ENCODE peak calls at places on chromosome 22, in five cellular contexts. One of them, this sample, is unnamed.

GRCh38 chr22:44889233-44889878 is 120.4 kb downstream of the PHF21B start:
- DNase-seq in body of pancreas: no peak
- DNase-seq in GM23248: peak; percentile 16
- DNase-seq in PC-3: no peak
- DNase-seq in lung: no peak
- DNase-seq in this sample: no peak

GRCh38 chr22:30838111-30838510 is 130.5 kb downstream of the MORC2 start:
- DNase-seq in body of pancreas: no peak
- DNase-seq in GM23248: no peak
- DNase-seq in lung: no peak
- DNase-seq in PC-3: peak; percentile 8
- DNase-seq in this sample: no peak

GRCh38 chr22:44957267-44957905 is 52.4 kb downstream of the PHF21B start:
- DNase-seq in PC-3: peak; percentile 5
- DNase-seq in lung: no peak
- DNase-seq in GM23248: peak; percentile 22
- DNase-seq in body of pancreas: no peak
- DNase-seq in this sample: no peak

GRCh38 chr22:40525250-40525884 is 111.2 kb downstream of the MRTFA start:
- DNase-seq in body of pancreas: peak; percentile 58
- DNase-seq in GM23248: peak; percentile 63
- DNase-seq in lung: peak; percentile 42
- DNase-seq in PC-3: peak; percentile 48
- DNase-seq in this sample: no peak

GRCh38 chr22:30227438-30228228 is 18.9 kb downstream of the LIF start:
- DNase-seq in GM23248: no peak
- DNase-seq in lung: no peak
- DNase-seq in body of pancreas: no peak
- DNase-seq in PC-3: no peak
- DNase-seq in this sample: no peak

GRCh38 chr22:29245626-29246385 is 22.0 kb downstream of the RHBDD3 start:
- DNase-seq in PC-3: peak; percentile 68
- DNase-seq in body of pancreas: peak; percentile 77
- DNase-seq in GM23248: peak; percentile 69
- DNase-seq in lung: peak; percentile 67
- DNase-seq in this sample: peak; percentile 6

GRCh38 chr22:34592341-34592740 is 473.6 kb upstream of the ISX start:
- DNase-seq in body of pancreas: no peak
- DNase-seq in lung: no peak
- DNase-seq in GM23248: no peak
- DNase-seq in PC-3: no peak
- DNase-seq in this sample: no peak

GRCh38 chr22:44523981-44524759 is 26.1 kb upstream of the RTL6 start:
- DNase-seq in body of pancreas: no peak
- DNase-seq in lung: no peak
- DNase-seq in GM23248: peak; percentile 97
- DNase-seq in PC-3: no peak
- DNase-seq in this sample: no peak

GRCh38 chr22:49024775-49025440 is 802.8 kb downstream of the BRD1 start:
- DNase-seq in lung: no peak
- DNase-seq in body of pancreas: no peak
- DNase-seq in PC-3: no peak
- DNase-seq in GM23248: no peak
- DNase-seq in this sample: no peak

GRCh38 chr22:45552580-45553332 is 50.1 kb downstream of the FBLN1 start:
- DNase-seq in GM23248: peak; percentile 90
- DNase-seq in lung: peak; percentile 51
- DNase-seq in PC-3: no peak
- DNase-seq in body of pancreas: peak; percentile 36
- DNase-seq in this sample: no peak

GRCh38 chr22:46030241-46030880 is 53.4 kb upstream of the WNT7B start:
- DNase-seq in GM23248: no peak
- DNase-seq in lung: no peak
- DNase-seq in body of pancreas: peak; percentile 10
- DNase-seq in PC-3: no peak
- DNase-seq in this sample: no peak

GRCh38 chr22:44605486-44605885 is 96.5 kb upstream of the PRR5 start:
- DNase-seq in PC-3: no peak
- DNase-seq in GM23248: no peak
- DNase-seq in body of pancreas: no peak
- DNase-seq in lung: no peak
- DNase-seq in this sample: no peak

GRCh38 chr22:42132457-42132856 is 1.8 kb upstream of the CYP2D6 start:
- DNase-seq in PC-3: no peak
- DNase-seq in body of pancreas: no peak
- DNase-seq in lung: no peak
- DNase-seq in GM23248: no peak
- DNase-seq in this sample: no peak

GRCh38 chr22:22109693-22110466 is 127.3 kb upstream of the TOP3B start:
- DNase-seq in lung: no peak
- DNase-seq in body of pancreas: no peak
- DNase-seq in PC-3: peak; percentile 12
- DNase-seq in GM23248: no peak
- DNase-seq in this sample: no peak

GRCh38 chr22:27175444-27175843 is 518.1 kb downstream of the MIAT start:
- DNase-seq in lung: no peak
- DNase-seq in body of pancreas: no peak
- DNase-seq in PC-3: no peak
- DNase-seq in GM23248: no peak
- DNase-seq in this sample: no peak

GRCh38 chr22:41517172-41518047 is 26.9 kb downstream of the POLR3H start:
- DNase-seq in PC-3: peak; percentile 70
- DNase-seq in body of pancreas: peak; percentile 84
- DNase-seq in lung: peak; percentile 77
- DNase-seq in GM23248: peak; percentile 72
- DNase-seq in this sample: peak; percentile 33

GRCh38 chr22:27278986-27279385 is 522.6 kb downstream of the MN1 start:
- DNase-seq in lung: no peak
- DNase-seq in GM23248: peak; percentile 36
- DNase-seq in body of pancreas: no peak
- DNase-seq in PC-3: peak; percentile 16
- DNase-seq in this sample: no peak

GRCh38 chr22:46062232-46062615 is 85.3 kb upstream of the WNT7B start:
- DNase-seq in lung: no peak
- DNase-seq in GM23248: no peak
- DNase-seq in body of pancreas: no peak
- DNase-seq in PC-3: no peak
- DNase-seq in this sample: no peak

GRCh38 chr22:35739642-35740041 is 22.0 kb downstream of the APOL5 start:
- DNase-seq in lung: no peak
- DNase-seq in GM23248: peak; percentile 40
- DNase-seq in PC-3: peak; percentile 15
- DNase-seq in body of pancreas: no peak
- DNase-seq in this sample: no peak

GRCh38 chr22:48426466-48427380 is 1401.0 kb downstream of the BRD1 start:
- DNase-seq in lung: no peak
- DNase-seq in body of pancreas: no peak
- DNase-seq in PC-3: no peak
- DNase-seq in GM23248: no peak
- DNase-seq in this sample: no peak

GRCh38 chr22:26461188-26461810 is 22.3 kb downstream of the HPS4 start:
- DNase-seq in GM23248: peak; percentile 65
- DNase-seq in lung: peak; percentile 40
- DNase-seq in PC-3: peak; percentile 50
- DNase-seq in body of pancreas: peak; percentile 69
- DNase-seq in this sample: no peak

GRCh38 chr22:41482319-41482935 is 13.5 kb downstream of the ACO2 start:
- DNase-seq in GM23248: peak; percentile 40
- DNase-seq in PC-3: no peak
- DNase-seq in body of pancreas: no peak
- DNase-seq in lung: no peak
- DNase-seq in this sample: no peak

GRCh38 chr22:28116261-28116673 is 197.2 kb upstream of the PITPNB start:
- DNase-seq in lung: no peak
- DNase-seq in GM23248: peak; percentile 97
- DNase-seq in body of pancreas: peak; percentile 29
- DNase-seq in PC-3: peak; percentile 61
- DNase-seq in this sample: peak; percentile 74

GRCh38 chr22:25966448-25966913 is 202.8 kb upstream of the SEZ6L start:
- DNase-seq in lung: no peak
- DNase-seq in PC-3: no peak
- DNase-seq in body of pancreas: no peak
- DNase-seq in GM23248: no peak
- DNase-seq in this sample: no peak

DNA sequence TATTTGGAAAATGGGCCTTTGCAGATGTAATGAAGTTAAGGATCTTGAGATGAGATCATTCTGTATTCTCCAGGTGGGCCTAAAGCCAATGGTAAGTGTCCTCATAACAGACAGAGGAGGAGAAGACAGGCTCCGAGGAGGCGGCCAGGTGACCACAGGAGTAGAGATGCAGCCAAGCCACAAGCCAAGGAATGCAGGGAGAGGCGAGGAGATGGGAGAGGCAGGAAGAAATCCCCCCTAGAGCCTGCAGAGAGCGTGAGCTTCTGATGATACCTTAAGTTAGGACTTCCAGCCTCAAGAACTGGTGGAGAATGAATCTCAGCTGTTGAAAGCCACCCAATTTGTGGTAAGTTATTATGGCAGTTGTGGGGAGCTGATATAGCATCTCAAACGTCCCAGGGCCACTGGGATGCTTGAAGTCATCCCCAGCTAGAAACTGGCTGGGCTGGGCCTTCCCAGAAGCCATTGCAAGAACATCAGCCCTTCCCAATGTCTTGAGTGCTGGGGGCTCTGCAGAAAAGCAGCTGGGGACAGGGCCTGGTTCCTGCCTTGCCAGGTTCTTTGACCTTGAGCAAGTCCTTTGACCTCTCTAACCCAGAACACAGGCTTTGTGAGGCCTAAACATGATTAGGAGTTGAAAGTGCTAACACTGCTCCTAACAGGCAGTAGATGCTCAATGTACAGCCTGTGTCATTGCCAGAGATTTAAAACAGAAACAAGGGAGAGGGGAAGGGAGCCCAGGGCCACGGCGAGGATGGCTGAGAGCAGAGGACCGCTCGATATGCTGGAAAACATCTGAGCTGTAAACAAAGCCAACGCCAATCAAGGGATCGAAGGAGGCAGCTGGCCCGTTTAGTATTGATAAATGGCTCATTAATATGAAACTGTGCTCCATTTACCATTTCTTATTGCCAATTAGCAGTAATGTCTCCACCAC is 632.3 kb downstream of the TBC1D22A start:
- DNase-seq in PC-3: no peak
- DNase-seq in GM23248: no peak
- DNase-seq in lung: no peak
- DNase-seq in body of pancreas: no peak
- DNase-seq in this sample: no peak
- H3K27ac ChIP-seq in PC-3: no peak overlapping the region
- H3K27ac ChIP-seq in GM23248: no peak overlapping the region
- H3K27ac ChIP-seq in lung: no peak overlapping the region
- H3K27ac ChIP-seq in body of pancreas: no peak overlapping the region
- H3K27ac ChIP-seq in this sample: no peak overlapping the region

DNA sequence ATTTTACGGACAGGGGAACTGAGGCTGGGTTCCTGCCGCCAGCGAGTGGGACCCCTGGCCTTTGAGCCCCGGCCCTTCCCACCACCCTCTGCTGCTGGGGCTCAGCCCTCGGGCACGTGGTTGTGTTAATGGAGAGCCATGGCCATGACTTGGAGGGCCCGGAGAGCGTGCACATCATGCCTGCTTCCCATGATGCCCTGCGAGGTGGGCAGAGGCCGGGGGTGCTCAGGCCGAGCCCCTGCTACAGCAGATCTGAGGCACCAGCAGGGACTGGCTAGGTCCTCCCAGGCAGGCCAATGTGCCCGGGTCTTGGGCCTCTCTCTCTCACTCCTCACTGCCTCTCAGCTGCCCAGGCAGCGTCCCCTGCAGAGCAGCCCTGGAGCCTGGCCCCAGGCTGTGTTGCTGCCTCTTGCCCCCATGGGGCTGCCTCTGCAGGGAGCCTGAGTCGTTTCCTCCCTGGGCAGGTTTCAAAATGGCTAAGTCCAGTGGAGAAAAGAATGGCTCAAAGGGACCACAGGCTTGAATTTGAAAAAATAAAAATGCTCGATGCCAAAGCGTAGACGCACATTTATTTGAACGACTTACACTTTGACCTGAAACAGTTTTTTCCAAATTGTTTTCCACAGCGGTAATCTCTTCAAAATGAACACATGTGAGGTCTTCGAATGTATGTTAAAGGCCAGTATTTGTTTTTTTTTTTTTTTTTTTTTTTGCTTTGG is 72.6 kb upstream of the CLDN5 start:
- DNase-seq in lung: no peak
- DNase-seq in GM23248: no peak
- DNase-seq in PC-3: no peak
- DNase-seq in body of pancreas: no peak
- DNase-seq in this sample: no peak
- H3K27ac ChIP-seq in lung: no peak overlapping the region
- H3K27ac ChIP-seq in GM23248: no peak overlapping the region
- H3K27ac ChIP-seq in PC-3: peak overlapping the region; percentile 73
- H3K27ac ChIP-seq in body of pancreas: no peak overlapping the region
- H3K27ac ChIP-seq in this sample: no peak overlapping the region

GRCh38 chr22:20228055-20228938 is 39.8 kb downstream of the RTN4R start:
- DNase-seq in PC-3: no peak
- DNase-seq in GM23248: no peak
- DNase-seq in body of pancreas: no peak
- DNase-seq in lung: no peak
- DNase-seq in this sample: no peak
- H3K27ac ChIP-seq in PC-3: no peak overlapping the region
- H3K27ac ChIP-seq in GM23248: no peak overlapping the region
- H3K27ac ChIP-seq in body of pancreas: no peak overlapping the region
- H3K27ac ChIP-seq in lung: no peak overlapping the region
- H3K27ac ChIP-seq in this sample: no peak overlapping the region

GRCh38 chr22:17118342-17118741 is 2.8 kb downstream of the TMEM121B start:
- DNase-seq in body of pancreas: no peak
- DNase-seq in PC-3: no peak
- DNase-seq in GM23248: no peak
- DNase-seq in lung: no peak
- DNase-seq in this sample: no peak

GRCh38 chr22:17115927-17116326 is 5.2 kb downstream of the TMEM121B start:
- DNase-seq in PC-3: no peak
- DNase-seq in body of pancreas: no peak
- DNase-seq in lung: no peak
- DNase-seq in GM23248: no peak
- DNase-seq in this sample: no peak

GRCh38 chr22:17117400-17117799 is 3.8 kb downstream of the TMEM121B start:
- DNase-seq in body of pancreas: no peak
- DNase-seq in GM23248: no peak
- DNase-seq in lung: no peak
- DNase-seq in PC-3: no peak
- DNase-seq in this sample: no peak

GRCh38 chr22:17117890-17118289 is 3.3 kb downstream of the TMEM121B start:
- DNase-seq in body of pancreas: no peak
- DNase-seq in lung: no peak
- DNase-seq in PC-3: no peak
- DNase-seq in GM23248: no peak
- DNase-seq in this sample: no peak

GRCh38 chr22:17116931-17117330 is 4.2 kb downstream of the TMEM121B start:
- DNase-seq in GM23248: no peak
- DNase-seq in PC-3: no peak
- DNase-seq in lung: no peak
- DNase-seq in body of pancreas: no peak
- DNase-seq in this sample: no peak
- H3K27ac ChIP-seq in GM23248: no peak overlapping the region
- H3K27ac ChIP-seq in PC-3: no peak overlapping the region
- H3K27ac ChIP-seq in lung: no peak overlapping the region
- H3K27ac ChIP-seq in body of pancreas: no peak overlapping the region
- H3K27ac ChIP-seq in this sample: no peak overlapping the region

GRCh38 chr22:50422046-50422445 is 52.8 kb downstream of the SBF1 start:
- DNase-seq in PC-3: no peak
- DNase-seq in GM23248: no peak
- DNase-seq in body of pancreas: no peak
- DNase-seq in lung: no peak
- DNase-seq in this sample: no peak
- H3K27ac ChIP-seq in PC-3: no peak overlapping the region
- H3K27ac ChIP-seq in GM23248: no peak overlapping the region
- H3K27ac ChIP-seq in body of pancreas: no peak overlapping the region
- H3K27ac ChIP-seq in lung: no peak overlapping the region
- H3K27ac ChIP-seq in this sample: no peak overlapping the region

This sample was measured in epithelial cell of prostate.